ENCODE peak calls at places on chromosomes 11 and 22, in seven cellular contexts. K, F, D, W, E, H and U are unnamed samples.

GRCh38 chr11:127056338-127056971 is 55.9 kb upstream of the KIRREL3 start:
- DNase-seq in K (no peak), F (peak), D (no peak), W (no peak), E (no peak), H (no peak), U (no peak)

GRCh38 chr11:33633251-33634003 is 67.2 kb downstream of the C11orf91 start:
- DNase-seq in K (no peak), F (peak), D (no peak), W (peak), E (peak), H (peak), U (peak)

GRCh38 chr22:35150163-35151107 is 84.5 kb downstream of the ISX start:
- DNase-seq in K (peak), F (peak), D (peak), W (peak), E (peak), H (peak), U (peak)

GRCh38 chr22:37068859-37069258 is 17.3 kb downstream of the KCTD17 start:
- DNase-seq in K (peak), F (peak), D (no peak), W (peak), E (no peak), H (no peak), U (no peak)

GRCh38 chr11:9206496-9206895 is 58.7 kb downstream of the DENND5A start:
- DNase-seq in K (no peak), F (no peak), D (no peak), W (no peak), E (peak), H (peak), U (peak)

GRCh38 chr11:70901951-70902521 is 350.3 kb downstream of the SHANK2 start:
- DNase-seq in K (no peak), F (no peak), D (no peak), W (no peak), E (peak), H (no peak), U (peak)

GRCh38 chr22:42970029-42970428 is 44.9 kb downstream of the PACSIN2 start:
- DNase-seq in K (no peak), F (peak), D (no peak), W (no peak), E (no peak), H (no peak), U (no peak)

GRCh38 chr11:14232652-14233051 is 126.3 kb downstream of the RRAS2 start:
- DNase-seq in K (peak), F (peak), D (no peak), W (peak), E (no peak), H (no peak), U (no peak)

GRCh38 chr11:68841718-68842426 is at the start of gene CPT1A:
- DNase-seq in K (peak), F (no peak), D (no peak), W (peak), E (peak), H (peak), U (peak)

GRCh38 chr11:82996966-82997606 is 74.6 kb downstream of the RAB30 start:
- DNase-seq in K (no peak), F (no peak), D (no peak), W (no peak), E (no peak), H (peak), U (no peak)

GRCh38 chr11:68632802-68633201 is 51.5 kb upstream of the GAL start:
- DNase-seq in K (peak), F (peak), D (peak), W (peak), E (peak), H (peak), U (peak)

GRCh38 chr22:27220349-27220748 is 563.0 kb downstream of the MIAT start:
- DNase-seq in K (no peak), F (no peak), D (no peak), W (no peak), E (peak), H (no peak), U (peak)

GRCh38 chr11:66653123-66653522 is 14.6 kb downstream of the RBM4 start:
- DNase-seq in K (no peak), F (no peak), D (no peak), W (no peak), E (no peak), H (no peak), U (peak)
- H2BK120ac ChIP-seq in K (no peak), F (no peak), D (no peak), W (no peak), E (no peak), H (no peak), U (no peak)

DNA sequence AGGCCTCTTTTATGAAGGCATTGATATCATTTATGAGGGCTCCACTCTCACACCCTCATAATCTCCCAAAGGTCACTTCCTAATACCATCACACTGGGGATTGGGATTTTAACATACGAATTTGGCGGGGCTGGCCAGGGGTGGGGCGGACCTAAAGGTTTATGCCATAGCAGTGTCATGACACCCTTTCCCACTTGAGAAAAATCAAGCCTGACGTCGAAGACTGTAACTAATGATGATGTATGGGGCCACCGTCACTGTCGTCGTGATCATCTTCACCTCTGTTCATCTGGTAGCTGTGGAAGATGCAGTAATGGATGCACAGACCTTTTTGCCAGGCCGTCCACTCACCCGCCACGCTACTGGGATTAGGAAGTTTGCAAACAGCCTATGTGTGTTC is 912.1 kb downstream of the TBC1D22A start:
- DNase-seq in K (no peak), F (no peak), D (no peak), W (no peak), E (no peak), H (no peak), U (no peak)
- H2BK120ac ChIP-seq in K (no peak), F (no peak), D (no peak), W (no peak), E (no peak), H (no peak), U (no peak)

GRCh38 chr11:119849872-119850271 is 120.9 kb upstream of the NECTIN1 start:
- DNase-seq in K (no peak), F (no peak), D (no peak), W (no peak), E (no peak), H (peak), U (no peak)

GRCh38 chr11:119852741-119853140 is 123.7 kb upstream of the NECTIN1 start:
- DNase-seq in K (no peak), F (no peak), D (no peak), W (no peak), E (no peak), H (no peak), U (no peak)

GRCh38 chr11:119847836-119848235 is 118.8 kb upstream of the NECTIN1 start:
- DNase-seq in K (no peak), F (no peak), D (no peak), W (no peak), E (no peak), H (no peak), U (no peak)

GRCh38 chr11:119853581-119854360 is 124.8 kb upstream of the NECTIN1 start:
- DNase-seq in K (no peak), F (no peak), D (no peak), W (no peak), E (no peak), H (peak), U (no peak)

DNA sequence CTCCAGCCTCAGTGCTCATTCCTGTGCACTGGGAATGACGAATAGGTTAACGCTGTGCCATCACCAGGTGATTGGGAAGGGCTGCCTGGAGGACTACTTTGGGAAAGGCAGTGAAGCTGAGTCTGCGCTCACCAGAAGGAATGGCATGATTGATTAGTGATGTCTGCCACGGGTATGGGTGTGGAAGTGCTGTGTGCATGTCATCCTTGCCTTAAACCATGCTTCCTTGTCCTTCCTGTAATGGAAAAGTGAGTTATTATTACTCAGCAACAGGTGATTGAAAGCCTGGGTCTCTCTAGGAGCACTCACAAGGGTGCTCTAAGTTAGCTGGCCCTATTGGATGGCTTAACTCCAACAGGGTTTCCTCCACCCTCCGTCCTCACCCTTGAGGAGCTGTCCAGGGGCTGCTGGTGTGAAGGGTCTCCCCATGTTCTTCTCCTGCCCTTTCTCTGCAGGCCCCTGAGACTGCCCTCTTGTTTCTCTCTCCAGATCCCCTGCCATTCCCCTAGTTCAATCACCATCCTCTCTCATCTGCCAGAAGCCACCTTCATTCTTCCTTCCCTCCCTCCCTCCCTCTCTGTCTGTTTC is 121.9 kb upstream of the NECTIN1 start:
- DNase-seq in K (no peak), F (no peak), D (no peak), W (no peak), E (no peak), H (no peak), U (no peak)
- H2BK120ac ChIP-seq in K (no peak), F (no peak), D (no peak), W (no peak), E (no peak), H (no peak), U (no peak)

DNA sequence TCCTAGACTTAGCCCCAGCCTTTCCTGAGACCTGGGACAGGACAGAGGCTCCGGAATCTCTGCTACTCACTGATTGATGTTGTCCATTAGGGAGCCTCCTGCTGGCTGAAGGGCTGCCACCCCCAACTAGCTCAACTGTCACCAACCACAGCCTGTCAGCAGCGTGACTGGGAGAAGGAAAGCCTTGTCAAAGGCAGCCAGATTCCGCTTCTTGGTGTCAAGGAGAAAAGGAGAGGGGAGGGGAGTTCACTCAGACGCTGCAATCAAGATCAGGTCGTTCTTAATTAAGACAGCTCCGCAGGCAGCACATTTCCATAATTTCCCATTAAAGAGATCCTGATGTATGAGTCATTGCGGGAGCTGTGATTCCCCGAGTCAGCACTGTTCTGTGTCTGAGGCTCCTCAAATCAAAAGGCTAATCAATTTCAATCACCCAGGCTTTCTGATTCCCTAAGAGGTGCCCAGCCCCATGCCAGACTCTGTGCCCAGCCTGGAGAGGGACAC is 152.8 kb upstream of the ZBED5 start:
- DNase-seq in K (no peak), F (peak), D (peak), W (peak), E (peak), H (peak), U (peak)
- H2BK120ac ChIP-seq in K (no peak), F (no peak), D (no peak), W (no peak), E (no peak), H (no peak), U (no peak)